ENCODE peak calls at places on chromosomes 3 and 15, in four cellular contexts. B is Kasumi-1; A is HFFc6; T is stimulated activated CD4-positive, alpha-beta T cell treated with anti-CD3 and anti-CD28 coated beads, TNF-alpha, amount 100 ng/mL, for 1 hour. O is an unnamed sample.
A peak's percentile ranks its signal among the peaks of the same experiment; 100 is the strongest.

GRCh38 chr3:102094523-102094922 is 245.2 kb downstream of the NFKBIZ start:
- DNase-seq in A (no peak), B (no peak), T (no peak), O (no peak)

GRCh38 chr3:125150525-125151436 is 61.8 kb downstream of the SLC12A8 start:
- DNase-seq in T (peak; percentile 24), B (peak; percentile 73), A (peak; percentile 7), O (no peak)

GRCh38 chr3:54717506-54717905 is 210.4 kb downstream of the LRTM1 start:
- DNase-seq in B (no peak), T (no peak), A (no peak), O (no peak)

GRCh38 chr3:22988566-22988965 is 214.6 kb upstream of the UBE2E2 start:
- DNase-seq in T (no peak), B (no peak), A (no peak), O (no peak)

GRCh38 chr3:72657666-72658065 is 190.6 kb downstream of the SHQ1 start:
- DNase-seq in A (no peak), T (peak; percentile 16), B (peak; percentile 22), O (no peak)

GRCh38 chr3:42519568-42519962 is 17.1 kb downstream of the VIPR1 start:
- DNase-seq in B (no peak), A (no peak), T (no peak), O (no peak)

GRCh38 chr3:86029590-86029989 is 961.4 kb downstream of the VGLL3 start:
- DNase-seq in A (no peak), T (no peak), B (no peak), O (no peak)

GRCh38 chr3:17142516-17142915 is 257.8 kb downstream of the PLCL2 start:
- DNase-seq in A (no peak), B (no peak), T (no peak), O (no peak)

GRCh38 chr3:156725706-156726105 is 51.3 kb downstream of the TIPARP start:
- DNase-seq in A (no peak), T (no peak), B (peak; percentile 26), O (no peak)

GRCh38 chr15:41928637-41929620 is 35.1 kb upstream of the SPTBN5 start:
- DNase-seq in B (no peak), A (no peak), T (no peak), O (no peak)

O was measured in activated CD4-positive, CD25-positive, alpha-beta regulatory T cell.